ENCODE peak calls at places on chromosome 14, in six cellular contexts. C is SK-N-SH, Y is ovary, L is cardiac muscle cell, V is BJ, E is mammary epithelial cell. T is an unnamed sample.

GRCh38 chr14:57854571-57854970 is 11.3 kb downstream of the SLC35F4 start:
- DNase-seq in V (no peak), E (no peak), L (no peak), C (no peak), Y (no peak), T (no peak)

GRCh38 chr14:68111733-68112270 is 292.2 kb downstream of the RAD51B start:
- DNase-seq in E (no peak), L (no peak), Y (no peak), C (no peak), V (no peak), T (no peak)

GRCh38 chr14:92848941-92849340 is 54.8 kb downstream of the GOLGA5 start:
- DNase-seq in E (no peak), C (peak; percentile 25), V (no peak), L (no peak), Y (no peak), T (no peak)

GRCh38 chr14:60973070-60973469 is 7.8 kb downstream of the TRMT5 start:
- DNase-seq in V (no peak), Y (no peak), L (no peak), E (no peak), C (no peak), T (no peak)

GRCh38 chr14:29601559-29602109 is 326.0 kb downstream of the PRKD1 start:
- DNase-seq in V (no peak), L (peak; percentile 22), C (no peak), E (no peak), Y (no peak), T (peak; percentile 5)

GRCh38 chr14:63544641-63545234 is 1.6 kb upstream of the PPP2R5E start:
- DNase-seq in Y (no peak), L (peak; percentile 50), V (no peak), C (peak; percentile 63), E (no peak), T (no peak)

GRCh38 chr14:38704220-38704619 is 398.8 kb downstream of the SEC23A start:
- DNase-seq in E (no peak), V (no peak), C (no peak), L (no peak), Y (no peak), T (no peak)

GRCh38 chr14:105944632-105945610 is 418.5 kb downstream of the TMEM121 start:
- DNase-seq in Y (peak; percentile 61), C (peak; percentile 85), E (no peak), L (no peak), V (no peak), T (no peak)

GRCh38 chr14:58871972-58872530 is 234.3 kb downstream of the DACT1 start:
- DNase-seq in L (peak; percentile 32), C (no peak), V (no peak), Y (no peak), E (no peak), T (no peak)

GRCh38 chr14:59698793-59699192 is 122.2 kb upstream of the CCDC175 start:
- DNase-seq in L (peak; percentile 74), E (peak; percentile 16), C (no peak), V (no peak), Y (no peak), T (no peak)

GRCh38 chr14:106850913-106851825 is 1324.8 kb downstream of the TMEM121 start:
- DNase-seq in V (no peak), E (no peak), C (no peak), L (no peak), Y (no peak), T (no peak)

GRCh38 chr14:79585845-79586244 is 625.5 kb downstream of the DIO2 start:
- DNase-seq in C (no peak), V (no peak), L (peak; percentile 57), E (no peak), Y (no peak), T (no peak)

GRCh38 chr14:98840076-98840475 is 431.9 kb downstream of the BCL11B start:
- DNase-seq in L (no peak), Y (no peak), V (no peak), E (no peak), C (no peak), T (no peak)

GRCh38 chr14:89845346-89845745 is 109.2 kb downstream of the EFCAB11 start:
- DNase-seq in C (no peak), E (no peak), Y (no peak), L (peak; percentile 85), V (peak; percentile 47), T (no peak)

GRCh38 chr14:71863049-71863448 is 69.2 kb upstream of the RGS6 start:
- DNase-seq in E (no peak), V (no peak), L (no peak), C (no peak), Y (no peak), T (no peak)

GRCh38 chr14:93239869-93240677 is 33.0 kb downstream of the UBR7 start:
- DNase-seq in L (peak; percentile 39), Y (no peak), V (peak; percentile 35), E (peak; percentile 52), C (no peak), T (peak; percentile 45)

GRCh38 chr14:94344389-94344788 is 21.3 kb upstream of the SERPINA6 start:
- DNase-seq in C (no peak), E (no peak), L (no peak), Y (no peak), V (no peak), T (no peak)

GRCh38 chr14:91263329-91263728 is 18.8 kb upstream of the GPR68 start:
- DNase-seq in L (no peak), C (no peak), E (no peak), Y (no peak), V (no peak), T (no peak)

GRCh38 chr14:91258876-91259275 is 14.4 kb upstream of the GPR68 start:
- DNase-seq in C (no peak), L (no peak), Y (no peak), V (no peak), E (no peak), T (no peak)

GRCh38 chr14:91258021-91258618 is 13.6 kb upstream of the GPR68 start:
- DNase-seq in E (peak; percentile 91), V (no peak), L (peak; percentile 54), Y (no peak), C (no peak), T (no peak)

GRCh38 chr14:91261986-91262549 is 17.6 kb upstream of the GPR68 start:
- DNase-seq in E (no peak), L (no peak), C (no peak), V (no peak), Y (no peak), T (no peak)

DNA sequence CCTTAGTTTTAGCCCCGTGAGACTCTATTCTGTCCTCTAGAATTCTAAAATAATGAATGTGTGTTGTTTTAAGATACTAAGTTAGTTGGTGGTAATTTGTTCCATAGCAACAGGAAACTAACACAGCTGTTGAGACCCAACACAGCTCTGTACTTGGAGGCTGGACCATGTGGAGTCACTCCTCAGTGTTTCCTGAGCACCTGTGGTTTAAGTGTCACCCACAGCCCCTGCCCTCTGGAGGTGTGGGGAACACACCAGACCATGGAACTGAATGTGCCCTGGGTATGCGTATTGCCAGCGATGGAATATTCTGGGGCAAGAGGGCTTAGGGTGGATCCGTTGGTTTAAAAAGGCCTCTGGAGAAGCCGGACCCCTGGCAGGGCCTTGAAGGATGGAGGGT is 16.6 kb upstream of the GPR68 start:
- DNase-seq in Y (no peak), L (no peak), E (no peak), C (no peak), V (no peak), T (no peak)
- TF ChIP-seq CTCF in Y (no peak), L (no peak), E (no peak), C (no peak), V (no peak), T (no peak)

GRCh38 chr14:51963164-51963733 is 26.1 kb upstream of the RTRAF start:
- DNase-seq in E (no peak), V (no peak), Y (no peak), C (no peak), L (peak; percentile 78), T (no peak)
- H3K4me3 ChIP-seq in E (no peak overlapping the region), V (no peak overlapping the region), Y (peak overlapping the region; percentile 7), C (no peak overlapping the region), L (no peak overlapping the region), T (no peak overlapping the region)

GRCh38 chr14:74591899-74592298 is 20.1 kb downstream of the LTBP2 start:
- DNase-seq in V (no peak), C (no peak), E (no peak), L (no peak), Y (no peak), T (no peak)

GRCh38 chr14:74594021-74594420 is 18.0 kb downstream of the LTBP2 start:
- DNase-seq in V (no peak), Y (no peak), L (no peak), C (no peak), E (no peak), T (no peak)

GRCh38 chr14:74593241-74593985 is 18.6 kb downstream of the LTBP2 start:
- DNase-seq in V (no peak), E (no peak), C (no peak), L (peak; percentile 62), Y (no peak), T (no peak)

GRCh38 chr14:74591394-74591793 is 20.6 kb downstream of the LTBP2 start:
- DNase-seq in V (no peak), L (no peak), E (peak; percentile 62), C (no peak), Y (no peak), T (no peak)

DNA sequence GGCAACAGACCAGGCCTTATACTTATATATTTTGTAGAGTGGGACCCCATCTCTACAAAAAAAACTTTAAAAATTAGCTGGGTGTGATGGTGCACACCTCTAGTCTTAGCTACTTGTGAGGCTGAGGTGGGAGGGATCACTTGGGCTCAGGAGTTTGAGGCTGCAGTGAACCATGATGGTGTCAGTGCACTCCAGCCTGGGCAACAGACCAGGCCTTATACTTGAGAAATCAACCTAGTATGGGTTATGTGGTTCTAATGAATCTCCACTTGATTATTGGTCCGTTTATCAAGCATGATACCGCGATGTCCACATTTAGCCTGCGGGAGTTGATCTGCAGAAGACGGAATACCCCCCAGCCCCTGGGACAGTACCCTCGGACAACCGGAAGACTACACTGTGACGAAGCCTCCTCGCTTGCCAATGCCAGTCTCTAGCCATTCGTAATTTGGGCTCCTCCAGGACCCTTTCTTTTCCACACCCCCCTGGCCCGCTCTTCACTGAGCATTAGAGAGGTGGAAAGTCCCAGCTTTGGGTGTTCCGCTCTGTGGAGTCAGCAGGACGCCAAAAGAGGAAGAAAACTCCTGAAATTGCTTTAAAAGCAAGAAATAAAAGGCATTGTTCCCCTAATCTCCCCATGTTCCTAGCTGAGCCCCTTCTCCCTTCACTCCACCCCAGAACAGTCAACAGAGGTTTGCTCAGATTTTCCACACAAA is 19.4 kb downstream of the LTBP2 start:
- DNase-seq in C (no peak), L (no peak), V (no peak), E (no peak), Y (no peak), T (no peak)
- H3K36me3 ChIP-seq in C (peaks cover 12% of the 10 kb centered on the region), L (no peaks in the 10 kb centered on the region), V (no peaks in the 10 kb centered on the region), E (no peaks in the 10 kb centered on the region), Y (no peaks in the 10 kb centered on the region), T (no peaks in the 10 kb centered on the region)

GRCh38 chr14:31932675-31933074 is 144.4 kb upstream of the ARHGAP5 start:
- DNase-seq in L (no peak), C (no peak), Y (no peak), V (no peak), E (no peak), T (no peak)
- TF ChIP-seq CTCF in L (no peak), C (no peak), Y (no peak), V (no peak), E (no peak), T (no peak)

GRCh38 chr14:76698191-76698590 is 63.1 kb upstream of the VASH1 start:
- DNase-seq in L (no peak), Y (no peak), E (no peak), V (no peak), C (no peak), T (no peak)
- H3K4me3 ChIP-seq in L (no peak overlapping the region), Y (no peak overlapping the region), E (no peak overlapping the region), V (no peak overlapping the region), C (no peak overlapping the region), T (no peak overlapping the region)

T was measured in kidney epithelial cell.